ENCODE peak calls at places on chromosomes 13 and 19, in eight cellular contexts. V is OCI-LY7, M is MM.1S, S is neural progenitor cell, J is HepG2, N is fibroblast of lung, O is PC-3, Y is PC-9. B is an unnamed sample. For H3K36me3, the result is how much of the 10 kb centered on the place peaks cover.

GRCh38 chr19:2242092-2242537 is 5.5 kb downstream of the SF3A2 start:
- DNase-seq in V (no peak), M (no peak), S (no peak), J (peak), N (no peak), O (no peak), Y (no peak), B (no peak)

GRCh38 chr13:75173457-75174356 is 308.3 kb downstream of the TBC1D4 start:
- DNase-seq in V (no peak), M (no peak), S (no peak), J (peak), N (no peak), O (no peak), Y (no peak), B (no peak)

GRCh38 chr19:51089786-51090185 is 7.1 kb upstream of the KLK14 start:
- DNase-seq in V (no peak), M (no peak), S (no peak), J (no peak), N (no peak), O (no peak), Y (no peak), B (peak)

GRCh38 chr19:48685583-48685982 is 10.2 kb upstream of the FUT2 start:
- DNase-seq in V (no peak), M (no peak), S (no peak), J (peak), N (no peak), O (peak), Y (peak), B (no peak)

GRCh38 chr19:56764296-56764695 is 76.2 kb downstream of the PEG3 start:
- DNase-seq in V (peak), M (no peak), S (no peak), J (peak), N (no peak), O (peak), Y (no peak), B (no peak)

GRCh38 chr13:33578786-33579185 is 239.2 kb upstream of the RFC3 start:
- DNase-seq in V (no peak), M (no peak), S (no peak), J (no peak), N (no peak), O (no peak), Y (no peak), B (no peak)

GRCh38 chr19:46198756-46199155 is 30.8 kb upstream of the IGFL1 start:
- DNase-seq in V (no peak), M (no peak), S (no peak), J (no peak), N (no peak), O (no peak), Y (peak), B (no peak)

GRCh38 chr13:83498486-83499190 is 383.6 kb downstream of the SLITRK1 start:
- DNase-seq in V (no peak), M (no peak), S (no peak), J (no peak), N (peak), O (peak), Y (no peak), B (no peak)

GRCh38 chr19:34982275-34982674 is 17.8 kb upstream of the GRAMD1A start:
- DNase-seq in V (no peak), M (no peak), S (no peak), J (no peak), N (no peak), O (no peak), Y (no peak), B (no peak)

GRCh38 chr13:45799451-45799850 is 52.1 kb downstream of the SIAH3 start:
- DNase-seq in V (no peak), M (no peak), S (peak), J (no peak), N (no peak), O (no peak), Y (no peak), B (no peak)

GRCh38 chr13:109157275-109157674 is 527.9 kb downstream of the MYO16 start:
- DNase-seq in V (no peak), M (no peak), S (peak), J (no peak), N (no peak), O (no peak), Y (peak), B (no peak)

GRCh38 chr19:48907671-48908070 is 7.6 kb downstream of the NUCB1 start:
- DNase-seq in V (no peak), M (no peak), S (no peak), J (peak), N (no peak), O (no peak), Y (no peak), B (no peak)

GRCh38 chr19:36128392-36128736 is 11.5 kb upstream of the CAPNS1 start:
- DNase-seq in V (peak), M (peak), S (peak), J (peak), N (no peak), O (no peak), Y (no peak), B (no peak)

GRCh38 chr13:105159794-105160193 is 1375.7 kb downstream of the EFNB2 start:
- DNase-seq in V (no peak), M (peak), S (no peak), J (no peak), N (no peak), O (no peak), Y (no peak), B (no peak)

GRCh38 chr13:28325022-28325421 is 169.9 kb downstream of the FLT1 start:
- DNase-seq in V (no peak), M (no peak), S (no peak), J (no peak), N (no peak), O (no peak), Y (no peak), B (peak)

GRCh38 chr13:97257800-97258799 is 36.0 kb downstream of the MBNL2 start:
- DNase-seq in V (no peak), M (peak), S (peak), J (peak), N (peak), O (peak), Y (peak), B (peak)

GRCh38 chr13:105510363-105510762 is 1025.1 kb downstream of the EFNB2 start:
- DNase-seq in V (no peak), M (no peak), S (no peak), J (no peak), N (no peak), O (no peak), Y (no peak), B (no peak)

GRCh38 chr19:58575183-58576041 is 2.3 kb upstream of the MZF1 start:
- DNase-seq in V (peak), M (peak), S (peak), J (peak), N (peak), O (peak), Y (no peak), B (peak)

GRCh38 chr13:90750957-90751356 is 596.5 kb upstream of the MIR17HG start:
- DNase-seq in V (no peak), M (no peak), S (no peak), J (no peak), N (no peak), O (no peak), Y (no peak), B (no peak)

GRCh38 chr13:91111476-91112190 is 235.9 kb upstream of the MIR17HG start:
- DNase-seq in V (no peak), M (no peak), S (peak), J (no peak), N (no peak), O (no peak), Y (no peak), B (no peak)

GRCh38 chr19:55437410-55437809 is 5.7 kb downstream of the SHISA7 start:
- DNase-seq in V (no peak), M (peak), S (peak), J (peak), N (peak), O (peak), Y (peak), B (peak)

GRCh38 chr13:63853816-63854215 is 2438.2 kb upstream of the PCDH20 start:
- DNase-seq in V (no peak), M (no peak), S (no peak), J (no peak), N (no peak), O (no peak), Y (no peak), B (no peak)

GRCh38 chr13:44692173-44692713 is 116.1 kb upstream of the TSC22D1 start:
- DNase-seq in V (no peak), M (no peak), S (no peak), J (no peak), N (peak), O (peak), Y (no peak), B (no peak)

GRCh38 chr19:10516671-10517286 is 468 bp downstream of the S1PR5 start:
- DNase-seq in V (no peak), M (no peak), S (no peak), J (no peak), N (no peak), O (no peak), Y (peak), B (peak)

GRCh38 chr19:2032296-2032941 is 16.9 kb upstream of the BTBD2 start:
- DNase-seq in V (no peak), M (peak), S (peak), J (no peak), N (peak), O (peak), Y (peak), B (peak)

GRCh38 chr19:1744822-1745563 is 8.3 kb upstream of the ONECUT3 start:
- DNase-seq in V (no peak), M (no peak), S (no peak), J (no peak), N (no peak), O (no peak), Y (no peak), B (no peak)

GRCh38 chr19:2807379-2808128 is 12.1 kb upstream of the ZNF554 start:
- DNase-seq in V (no peak), M (no peak), S (no peak), J (no peak), N (no peak), O (no peak), Y (no peak), B (peak)

GRCh38 chr13:45316996-45317395 is 24.0 kb downstream of the TPT1 start:
- DNase-seq in V (no peak), M (no peak), S (no peak), J (no peak), N (no peak), O (no peak), Y (no peak), B (no peak)

GRCh38 chr13:113980489-113981064 is 6.7 kb upstream of the C13orf46 start:
- DNase-seq in V (no peak), M (no peak), S (no peak), J (no peak), N (no peak), O (no peak), Y (no peak), B (no peak)

GRCh38 chr19:49490287-49491029 is 3.0 kb downstream of the RPL13A start:
- DNase-seq in V (peak), M (no peak), S (no peak), J (no peak), N (no peak), O (no peak), Y (no peak), B (no peak)

GRCh38 chr19:53868892-53869804 is 1.5 kb downstream of the MYADM start:
- DNase-seq in V (peak), M (no peak), S (peak), J (peak), N (peak), O (peak), Y (peak), B (peak)

DNA sequence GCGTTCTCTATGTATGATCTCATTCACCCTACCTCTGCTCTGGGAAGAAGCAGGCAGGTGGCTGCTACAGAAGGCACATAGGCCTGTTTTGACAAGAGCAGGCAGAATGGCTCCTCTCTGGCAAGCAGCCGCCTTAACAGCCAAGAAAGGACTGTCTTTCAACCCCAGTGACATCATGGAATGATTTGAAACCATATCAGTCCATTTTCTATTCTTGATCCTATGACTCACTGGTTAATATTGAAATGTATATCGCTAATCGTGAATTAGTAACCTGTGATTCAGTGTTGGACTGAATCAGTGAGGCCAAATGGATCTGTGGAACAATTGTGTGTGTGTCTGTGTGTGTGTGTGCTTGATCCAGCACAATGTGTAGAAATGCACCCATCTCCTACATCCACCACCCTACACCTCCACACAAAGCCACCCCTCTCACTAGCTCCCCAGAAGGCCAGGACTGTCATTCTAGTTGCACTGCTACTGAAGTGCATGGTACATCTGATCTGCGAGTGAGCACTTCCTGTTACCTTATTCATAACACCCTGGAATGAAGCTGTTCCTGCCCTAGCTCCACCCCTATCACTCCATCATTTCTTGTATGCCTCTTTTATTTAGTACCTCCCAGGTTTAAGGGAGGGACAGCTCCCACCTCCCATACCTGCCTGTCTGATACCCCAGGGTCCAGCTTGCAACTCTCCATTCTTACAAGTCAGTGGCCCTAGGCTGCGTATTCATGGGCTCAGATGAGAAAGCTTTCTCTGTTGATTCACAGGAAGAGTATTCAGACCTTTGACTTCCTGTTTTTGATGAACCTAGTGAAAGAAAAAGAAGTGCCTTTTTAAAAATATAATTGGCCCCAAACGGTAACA is 460.0 kb downstream of the FOXO1 start:
- DNase-seq in V (peak), M (no peak), S (no peak), J (no peak), N (peak), O (peak), Y (no peak), B (peak)
- H3K36me3 ChIP-seq in V (under half), M (under half), S (under half), J (under half), N (under half), O (under half), Y (under half), B (under half)

GRCh38 chr19:18785179-18786124 is 5.7 kb downstream of the COMP start:
- DNase-seq in V (peak), M (peak), S (peak), J (peak), N (peak), O (peak), Y (peak), B (peak)
- H3K4me2 ChIP-seq in V (peak), M (peak), S (peak), J (peak), N (peak), O (peak), Y (peak), B (no peak)

GRCh38 chr13:98984983-98985382 is 7.1 kb upstream of the DOCK9 start:
- DNase-seq in V (no peak), M (no peak), S (peak), J (no peak), N (no peak), O (no peak), Y (no peak), B (no peak)
- H3K36me3 ChIP-seq in V (under half), M (under half), S (under half), J (under half), N (under half), O (under half), Y (under half), B (under half)

DNA sequence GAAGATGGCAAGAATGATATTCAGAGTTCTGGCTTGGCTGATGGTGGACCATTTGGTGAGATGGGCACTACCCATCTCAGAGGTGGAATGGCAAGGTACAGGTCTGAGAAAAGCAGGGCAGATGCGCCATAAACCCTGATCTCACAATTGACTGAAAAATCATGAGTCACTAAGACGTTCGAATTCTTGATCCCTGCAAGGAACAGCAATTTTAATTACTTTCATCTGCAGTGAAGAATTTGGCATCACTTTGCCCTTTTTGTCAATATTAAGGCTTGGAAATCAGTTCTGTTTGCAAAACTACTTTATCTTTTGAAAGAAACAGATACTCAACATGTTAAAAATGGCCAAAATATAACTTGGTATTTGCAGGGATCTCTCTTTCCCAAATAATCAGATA is 38.1 kb downstream of the HTR2A start:
- DNase-seq in V (no peak), M (no peak), S (no peak), J (no peak), N (no peak), O (no peak), Y (no peak), B (no peak)
- H3K4me2 ChIP-seq in V (no peak), M (no peak), S (no peak), J (no peak), N (no peak), O (no peak), Y (no peak), B (no peak)

DNA sequence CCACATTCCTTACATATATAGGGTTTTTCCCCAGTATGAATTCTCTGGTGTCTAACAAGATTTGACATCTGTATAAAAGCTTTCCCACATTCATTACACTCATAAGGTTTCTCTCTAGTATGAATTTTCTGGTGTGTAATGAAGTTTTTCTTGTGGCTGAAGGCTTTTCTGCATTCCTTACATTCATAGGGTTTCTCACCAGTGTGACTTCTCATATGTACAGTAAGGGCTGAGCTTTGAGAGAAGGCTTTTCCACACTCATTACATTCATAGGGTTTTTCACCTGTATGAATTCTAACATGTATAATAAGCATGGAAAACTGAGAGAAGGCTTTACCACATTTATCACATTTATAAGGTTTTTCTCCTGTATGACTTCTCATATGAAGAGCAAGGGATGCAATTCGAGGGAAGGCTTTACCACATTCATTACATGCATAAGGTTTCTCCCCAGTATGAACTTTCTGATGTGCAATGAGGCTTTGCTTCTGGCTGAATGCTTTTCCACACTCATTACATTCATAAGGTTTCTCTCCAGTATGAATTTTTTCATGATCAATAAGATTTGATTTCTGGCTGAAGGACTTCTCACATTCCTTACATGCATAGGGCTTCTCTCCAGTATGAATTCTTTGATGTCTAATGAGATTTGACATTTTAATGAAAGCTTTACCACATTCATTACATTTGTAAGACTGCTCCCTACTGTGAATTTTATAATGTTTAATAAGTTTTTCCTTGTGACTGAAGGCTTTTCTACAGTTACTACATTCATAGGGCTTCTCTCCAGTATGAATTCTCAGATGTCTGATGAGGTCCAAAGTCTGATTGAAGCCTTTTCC is 42.6 kb downstream of the ZNF527 start:
- DNase-seq in V (no peak), M (no peak), S (no peak), J (no peak), N (peak), O (no peak), Y (no peak), B (no peak)
- H3K36me3 ChIP-seq in V (under half), M (under half), S (under half), J (under half), N (under half), O (under half), Y (under half), B (under half)

DNA sequence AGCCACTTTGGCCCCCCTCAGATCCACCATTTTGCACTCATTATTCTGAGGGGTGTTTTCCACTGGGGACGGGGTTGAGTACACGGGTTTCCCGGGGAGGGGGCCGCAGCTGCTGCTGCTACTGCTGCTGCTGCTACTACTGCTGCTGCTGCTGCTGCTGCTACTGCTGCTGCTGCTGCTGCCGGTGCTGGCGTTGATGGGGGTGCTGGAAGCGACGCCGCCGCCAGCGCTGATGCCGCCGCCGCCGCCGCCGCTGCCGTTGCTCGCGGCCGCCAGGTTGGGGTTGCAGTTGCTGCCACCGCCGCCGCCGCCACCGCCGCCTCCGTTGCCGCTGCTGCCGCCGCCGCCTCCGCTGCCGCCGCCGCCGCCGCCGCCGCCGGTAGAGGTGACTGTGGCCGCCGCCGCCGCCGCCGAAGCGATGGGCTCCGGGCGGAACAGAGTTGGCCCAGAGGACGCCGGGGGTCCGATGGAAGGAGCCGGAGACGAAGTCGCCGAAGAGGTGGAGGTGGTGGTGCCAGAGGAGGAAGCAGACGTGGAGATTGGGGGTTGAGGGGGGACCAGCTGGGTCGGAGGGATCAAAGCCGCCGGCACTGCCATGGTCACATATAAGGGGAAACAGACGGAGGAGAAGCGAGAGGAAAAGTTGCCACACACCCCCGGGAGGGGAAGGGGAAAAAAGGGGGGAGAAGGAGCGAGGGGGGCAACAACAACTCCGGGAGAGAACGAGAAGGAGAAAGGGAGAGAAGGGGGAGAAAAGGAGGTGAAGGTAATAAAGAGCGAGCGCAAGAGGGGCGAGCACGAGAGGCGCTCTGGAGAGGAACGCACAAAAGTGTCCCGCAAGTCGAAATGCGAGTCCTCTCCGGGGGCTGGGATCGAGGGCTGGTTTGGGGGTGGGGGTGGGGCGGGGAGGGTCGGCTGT is 572 bp downstream of the DACH1 start:
- DNase-seq in V (no peak), M (peak), S (peak), J (no peak), N (peak), O (no peak), Y (peak), B (peak)
- H3K4me2 ChIP-seq in V (no peak), M (peak), S (peak), J (peak), N (peak), O (peak), Y (peak), B (peak)

GRCh38 chr13:30844548-30845296 is 61.3 kb upstream of the MEDAG start:
- DNase-seq in V (no peak), M (no peak), S (no peak), J (no peak), N (peak), O (no peak), Y (no peak), B (no peak)
- H3K36me3 ChIP-seq in V (under half), M (under half), S (under half), J (under half), N (under half), O (under half), Y (under half), B (under half)

B was measured in osteoblast.